ENCODE peak calls at places on chromosomes 12 and 14, in four cellular contexts. K is SK-N-SH, F is H1, Z is HCT116. S is an unnamed sample.
A peak's percentile ranks its signal among the peaks of the same experiment; 100 is the strongest.

GRCh38 chr12:43675048-43675904 is 83.3 kb downstream of the PUS7L start:
- DNase-seq in K (no peak), F (no peak), Z (no peak), S (no peak)

GRCh38 chr14:23441076-23441475 is 5.6 kb upstream of the MYH7 start:
- DNase-seq in K (no peak), Z (no peak), F (no peak), S (no peak)

GRCh38 chr12:1875608-1876007 is 42.8 kb downstream of the CACNA2D4 start:
- DNase-seq in K (no peak), F (peak; percentile 33), Z (no peak), S (no peak)

GRCh38 chr12:132601171-132601883 is 9.1 kb downstream of the LRCOL1 start:
- DNase-seq in F (no peak), K (no peak), Z (no peak), S (no peak)

GRCh38 chr12:18320036-18320617 is 58.8 kb downstream of the PIK3C2G start:
- DNase-seq in F (no peak), Z (peak; percentile 47), K (peak; percentile 22), S (peak; percentile 63)

GRCh38 chr14:90137807-90138206 is 76.0 kb downstream of the KCNK13 start:
- DNase-seq in Z (no peak), F (no peak), K (no peak), S (no peak)

GRCh38 chr14:38040411-38040810 is 167.3 kb upstream of the SSTR1 start:
- DNase-seq in K (no peak), F (no peak), Z (no peak), S (no peak)

GRCh38 chr14:96096639-96097610 is 57.8 kb downstream of the C14orf132 start:
- DNase-seq in Z (no peak), F (no peak), K (no peak), S (no peak)

GRCh38 chr14:94748667-94749347 is 21.1 kb downstream of the GSC start:
- DNase-seq in K (peak; percentile 53), F (peak; percentile 75), Z (peak; percentile 59), S (no peak)

GRCh38 chr12:128387811-128388422 is 120.9 kb downstream of the TMEM132C start:
- DNase-seq in K (peak; percentile 69), F (peak; percentile 91), Z (no peak), S (peak; percentile 63)

GRCh38 chr14:104101651-104102281 is 16.3 kb downstream of the ASPG start:
- DNase-seq in F (no peak), K (no peak), Z (no peak), S (no peak)

GRCh38 chr14:76007852-76008251 is 22.3 kb downstream of the IFT43 start:
- DNase-seq in F (no peak), Z (no peak), K (no peak), S (no peak)

GRCh38 chr14:74324945-74325361 is 22.2 kb upstream of the ABCD4 start:
- DNase-seq in F (peak; percentile 57), K (peak; percentile 73), Z (no peak), S (no peak)

GRCh38 chr12:91811481-91812287 is 334.0 kb downstream of the BTG1 start:
- DNase-seq in F (peak; percentile 89), Z (peak; percentile 53), K (peak; percentile 22), S (peak; percentile 46)

GRCh38 chr12:110281549-110282342 is 699 bp downstream of the ATP2A2 start:
- DNase-seq in K (peak; percentile 92), Z (no peak), F (peak; percentile 72), S (no peak)

GRCh38 chr12:100295764-100296555 is 29.0 kb downstream of the SCYL2 start:
- DNase-seq in K (no peak), Z (no peak), F (no peak), S (no peak)

GRCh38 chr14:105161964-105162363 is 6.6 kb downstream of the JAG2 start:
- DNase-seq in K (no peak), F (no peak), Z (no peak), S (no peak)

GRCh38 chr12:132306885-132307191 is 22.6 kb downstream of the GALNT9 start:
- DNase-seq in K (no peak), Z (no peak), F (no peak), S (no peak)

GRCh38 chr14:102362084-102362483 is 606 bp downstream of the CINP start:
- DNase-seq in F (no peak), K (peak; percentile 30), Z (no peak), S (no peak)

GRCh38 chr12:112121780-112122565 is 3.4 kb upstream of the TRAFD1 start:
- DNase-seq in Z (peak; percentile 26), K (no peak), F (no peak), S (no peak)

GRCh38 chr12:15774819-15775218 is 14.4 kb downstream of the EPS8 start:
- DNase-seq in F (no peak), Z (no peak), K (no peak), S (no peak)

GRCh38 chr12:49537709-49538601 is 875 bp upstream of the KCNH3 start:
- DNase-seq in K (peak; percentile 74), F (no peak), Z (no peak), S (no peak)

GRCh38 chr12:78167510-78167909 is 336.8 kb downstream of the NAV3 start:
- DNase-seq in F (no peak), Z (no peak), K (no peak), S (no peak)
- TF ChIP-seq YY1 in F (no peak), Z (no peak), K (no peak), S (no peak)

GRCh38 chr12:120223458-120224303 is 22.8 kb upstream of the RPLP0 start:
- DNase-seq in F (no peak), K (no peak), Z (no peak), S (no peak)

GRCh38 chr12:120227233-120228040 is 26.5 kb upstream of the RPLP0 start:
- DNase-seq in F (no peak), K (no peak), Z (no peak), S (no peak)

GRCh38 chr12:120224304-120225199 is 23.6 kb upstream of the RPLP0 start:
- DNase-seq in F (no peak), K (peak; percentile 79), Z (no peak), S (no peak)

GRCh38 chr12:120225852-120226640 is 25.1 kb upstream of the RPLP0 start:
- DNase-seq in K (no peak), F (no peak), Z (no peak), S (no peak)

GRCh38 chr12:120225200-120225558 is 24.3 kb upstream of the RPLP0 start:
- DNase-seq in F (no peak), K (no peak), Z (no peak), S (no peak)
- H3K4me1 ChIP-seq in F (peaks cover 40% of the 10 kb centered on the region), K (peaks cover 46% of the 10 kb centered on the region), Z (peaks cover 28% of the 10 kb centered on the region), S (peaks cover 63% of the 10 kb centered on the region)

GRCh38 chr14:21652209-21652808 is 1.3 kb upstream of the OR4E2 start:
- DNase-seq in Z (no peak), F (no peak), K (no peak), S (no peak)

GRCh38 chr14:21656980-21657379 is 3.3 kb downstream of the OR4E2 start:
- DNase-seq in Z (no peak), K (no peak), F (no peak), S (no peak)

GRCh38 chr14:21654215-21654614 is 580 bp downstream of the OR4E2 start:
- DNase-seq in F (no peak), K (no peak), Z (no peak), S (no peak)

GRCh38 chr14:21653331-21653885 is at the start of gene OR4E2:
- DNase-seq in F (no peak), Z (no peak), K (no peak), S (no peak)
- TF ChIP-seq YY1 in F (no peak), Z (no peak), K (no peak), S (no peak)

GRCh38 chr12:103808239-103808880 is 32.7 kb downstream of the NT5DC3 start:
- DNase-seq in F (no peak), K (no peak), Z (no peak), S (no peak)

GRCh38 chr12:103806807-103807206 is 34.2 kb downstream of the NT5DC3 start:
- DNase-seq in F (no peak), K (no peak), Z (no peak), S (no peak)

GRCh38 chr12:103805961-103806360 is 35.1 kb downstream of the NT5DC3 start:
- DNase-seq in K (no peak), Z (no peak), F (no peak), S (no peak)

GRCh38 chr12:103809154-103809553 is 31.9 kb downstream of the NT5DC3 start:
- DNase-seq in Z (no peak), F (no peak), K (no peak), S (no peak)

GRCh38 chr12:103807561-103808238 is 33.3 kb downstream of the NT5DC3 start:
- DNase-seq in Z (no peak), F (no peak), K (no peak), S (no peak)
- H3K4me1 ChIP-seq in Z (peaks cover 45% of the 10 kb centered on the region), F (no peaks in the 10 kb centered on the region), K (peaks cover 24% of the 10 kb centered on the region), S (peaks cover 4% of the 10 kb centered on the region)

GRCh38 chr14:100844846-100845245 is 18.9 kb downstream of the MEG3 start:
- DNase-seq in Z (no peak), K (no peak), F (no peak), S (no peak)

GRCh38 chr14:100840751-100841444 is 15.0 kb downstream of the MEG3 start:
- DNase-seq in K (no peak), F (no peak), Z (no peak), S (no peak)

GRCh38 chr14:100841445-100842403 is 15.8 kb downstream of the MEG3 start:
- DNase-seq in Z (no peak), K (no peak), F (no peak), S (no peak)

GRCh38 chr14:100844082-100844408 is 18.1 kb downstream of the MEG3 start:
- DNase-seq in Z (no peak), K (no peak), F (no peak), S (no peak)

DNA sequence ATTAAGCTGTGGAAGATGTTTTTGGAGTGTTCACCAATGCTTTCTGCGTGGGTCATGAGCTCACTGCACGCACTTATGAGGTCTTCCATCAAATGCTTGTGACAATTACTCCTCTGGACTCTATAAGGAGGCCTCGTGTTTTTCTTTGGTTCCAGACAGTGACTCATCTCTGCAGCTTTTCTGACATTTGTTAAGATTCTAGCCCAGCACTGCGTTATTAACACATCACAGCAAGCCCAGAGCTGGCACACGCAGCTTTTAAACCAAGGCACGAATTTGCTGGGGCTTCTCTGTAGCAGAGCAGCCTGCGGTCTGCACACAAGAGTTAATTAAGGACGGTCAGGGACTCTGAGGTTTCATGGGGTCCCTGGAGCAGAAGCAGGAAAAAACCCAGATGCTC is 16.9 kb downstream of the MEG3 start:
- DNase-seq in K (no peak), Z (no peak), F (no peak), S (no peak)
- TF ChIP-seq YY1 in K (no peak), Z (no peak), F (no peak), S (no peak)

GRCh38 chr12:47735649-47736048 is 10.4 kb upstream of the ENDOU start:
- DNase-seq in Z (no peak), F (no peak), K (no peak), S (no peak)

GRCh38 chr12:47731723-47732122 is 6.4 kb upstream of the ENDOU start:
- DNase-seq in K (no peak), Z (no peak), F (no peak), S (no peak)

GRCh38 chr12:47734725-47735480 is 9.6 kb upstream of the ENDOU start:
- DNase-seq in K (peak; percentile 27), Z (no peak), F (peak; percentile 63), S (no peak)

GRCh38 chr12:47732504-47732903 is 7.2 kb upstream of the ENDOU start:
- DNase-seq in K (no peak), F (no peak), Z (no peak), S (no peak)

DNA sequence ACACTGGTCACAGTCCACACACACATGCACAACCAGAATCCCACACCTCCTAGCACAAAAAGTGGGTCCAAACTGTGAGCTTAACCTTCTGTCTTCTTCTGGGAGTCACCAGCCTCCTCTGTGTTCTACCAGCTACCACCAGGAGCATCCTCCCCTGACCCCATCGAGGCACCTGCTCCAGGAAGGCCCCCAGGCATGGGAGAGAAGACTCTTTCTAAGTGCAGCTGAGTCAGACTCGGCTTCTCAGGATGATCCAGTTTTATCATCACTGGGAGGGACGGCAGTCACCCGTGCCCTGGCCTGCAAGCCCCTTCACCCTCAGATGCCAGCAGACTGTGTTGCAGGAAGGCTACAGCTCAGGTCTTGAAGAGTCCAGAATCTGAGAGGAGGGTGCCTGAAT is 7.9 kb upstream of the ENDOU start:
- DNase-seq in Z (no peak), K (no peak), F (no peak), S (no peak)
- H3K4me1 ChIP-seq in Z (peaks cover 5% of the 10 kb centered on the region), K (peaks cover 7% of the 10 kb centered on the region), F (peaks cover 11% of the 10 kb centered on the region), S (peaks cover 30% of the 10 kb centered on the region)